ENCODE peak calls at places on chromosomes 3 and 15, in five cellular contexts. U is foreskin fibroblast, Y is non-pigmented ciliary epithelial cell, B is NCI-H1436, T is astrocyte of the spinal cord. K is an unnamed sample.

GRCh38 chr3:98733055-98733777 is 29.9 kb upstream of the ST3GAL6 start:
- DNase-seq in U (peak; percentile 10), Y (no peak), B (no peak), T (peak; percentile 23), K (peak; percentile 2)

GRCh38 chr15:91049378-91050127 is 27.2 kb upstream of the VPS33B start:
- DNase-seq in U (peak; percentile 44), Y (no peak), B (peak; percentile 30), T (peak; percentile 71), K (peak; percentile 32)

GRCh38 chr3:50848308-50848707 is 173.6 kb downstream of the DOCK3 start:
- DNase-seq in U (no peak), Y (no peak), B (no peak), T (no peak), K (no peak)

GRCh38 chr15:71812966-71813722 is 2.8 kb downstream of the NR2E3 start:
- DNase-seq in U (peak; percentile 34), Y (no peak), B (no peak), T (no peak), K (no peak)

GRCh38 chr3:120855665-120856437 is 52.2 kb upstream of the STXBP5L start:
- DNase-seq in U (no peak), Y (peak; percentile 6), B (no peak), T (peak; percentile 64), K (no peak)

GRCh38 chr3:30751610-30752299 is 142.7 kb downstream of the GADL1 start:
- DNase-seq in U (peak; percentile 31), Y (peak; percentile 34), B (no peak), T (peak; percentile 74), K (peak; percentile 33)

GRCh38 chr3:191343115-191343514 is 12.8 kb upstream of the UTS2B start:
- DNase-seq in U (no peak), Y (no peak), B (no peak), T (no peak), K (no peak)

GRCh38 chr3:172751188-172751571 is 654 bp downstream of the ECT2 start:
- DNase-seq in U (no peak), Y (no peak), B (no peak), T (peak; percentile 45), K (no peak)